ENCODE peak calls at places on chromosomes 5 and 9, in seven cellular contexts. I is astrocyte of the spinal cord, K is choroid plexus epithelial cell, J is gastrocnemius medialis, O is IMR-90, V is mammary epithelial cell, R is ascending aorta. L is an unnamed sample.

GRCh38 chr5:68533051-68533450 is 317.5 kb downstream of the PIK3R1 start:
- DNase-seq in R (no peak), O (no peak), K (no peak), V (no peak), I (no peak), J (no peak), L (no peak)

GRCh38 chr9:90142580-90142979 is 500.0 kb downstream of the DIRAS2 start:
- DNase-seq in R (no peak), I (peak), K (peak), O (peak), V (peak), J (no peak), L (peak)

GRCh38 chr5:60196382-60197113 is 303.0 kb upstream of the PDE4D start:
- DNase-seq in V (peak), K (peak), O (peak), R (peak), J (no peak), I (peak), L (peak)

GRCh38 chr5:168042284-168043080 is 249.0 kb upstream of the WWC1 start:
- DNase-seq in I (no peak), V (no peak), K (no peak), R (no peak), J (no peak), O (no peak), L (no peak)

GRCh38 chr9:20621553-20622329 is 558 bp downstream of the MLLT3 start:
- DNase-seq in I (peak), V (peak), J (peak), K (peak), R (peak), O (peak), L (no peak)

GRCh38 chr5:151075698-151076331 is 5.0 kb downstream of the TNIP1 start:
- DNase-seq in K (no peak), J (peak), V (peak), R (no peak), I (no peak), O (peak), L (peak)

GRCh38 chr9:101457003-101457402 is 21.4 kb upstream of the ALDOB start:
- DNase-seq in V (no peak), J (no peak), O (no peak), I (no peak), K (no peak), R (no peak), L (no peak)

GRCh38 chr5:1883120-1883924 is 597 bp upstream of the IRX4 start:
- DNase-seq in K (no peak), R (no peak), I (no peak), V (peak), J (no peak), O (no peak), L (no peak)

GRCh38 chr9:129402931-129403742 is 217.8 kb downstream of the C9orf50 start:
- DNase-seq in O (no peak), V (no peak), I (no peak), K (no peak), R (no peak), J (no peak), L (no peak)

GRCh38 chr9:125993423-125993935 is 246.3 kb downstream of the PBX3 start:
- DNase-seq in K (no peak), V (no peak), I (no peak), J (no peak), R (no peak), O (no peak), L (no peak)

GRCh38 chr5:107985144-107985543 is 314.4 kb upstream of the EFNA5 start:
- DNase-seq in J (peak), O (no peak), R (no peak), V (no peak), K (no peak), I (no peak), L (peak)

GRCh38 chr5:139481122-139481533 is 1.4 kb downstream of the STING1 start:
- DNase-seq in R (peak), K (no peak), O (no peak), V (no peak), J (no peak), I (no peak), L (peak)

GRCh38 chr9:77848897-77849296 is 182.7 kb downstream of the GNAQ start:
- DNase-seq in J (peak), K (peak), O (peak), I (peak), R (peak), V (peak), L (peak)

GRCh38 chr9:122056484-122056883 is 36.6 kb downstream of the TTLL11 start:
- DNase-seq in J (no peak), K (peak), O (no peak), V (peak), I (no peak), R (no peak), L (peak)

GRCh38 chr5:59709833-59710232 is 183.7 kb downstream of the PDE4D start:
- DNase-seq in I (peak), K (peak), J (no peak), O (peak), R (no peak), V (peak), L (peak)

GRCh38 chr5:119397518-119398380 is 41.9 kb downstream of the TNFAIP8 start:
- DNase-seq in V (peak), K (peak), J (no peak), I (peak), O (peak), R (no peak), L (peak)

GRCh38 chr5:42898760-42899159 is 87.1 kb upstream of the SELENOP start:
- DNase-seq in K (no peak), O (no peak), J (no peak), R (no peak), V (no peak), I (no peak), L (no peak)

GRCh38 chr9:3760031-3760430 is 234.2 kb upstream of the RFX3 start:
- DNase-seq in I (no peak), R (no peak), K (peak), O (peak), V (peak), J (no peak), L (peak)

GRCh38 chr5:55836191-55836590 is 15.0 kb upstream of the IL31RA start:
- DNase-seq in K (no peak), V (no peak), J (no peak), O (no peak), I (no peak), R (no peak), L (no peak)

GRCh38 chr5:35061216-35061615 is 13.5 kb upstream of the AGXT2 start:
- DNase-seq in I (no peak), O (peak), R (no peak), V (no peak), K (peak), J (peak), L (no peak)

GRCh38 chr5:61840354-61840753 is 465.7 kb upstream of the KIF2A start:
- DNase-seq in V (no peak), I (peak), R (no peak), J (no peak), O (no peak), K (peak), L (peak)

GRCh38 chr9:131273146-131273545 is 3.2 kb downstream of the FAM78A start:
- DNase-seq in R (no peak), K (no peak), V (no peak), J (peak), O (no peak), I (no peak), L (no peak)

GRCh38 chr5:10227396-10227795 is 22.3 kb downstream of the ATPSCKMT start:
- DNase-seq in K (peak), R (no peak), J (no peak), V (no peak), I (peak), O (peak), L (no peak)

GRCh38 chr9:14238518-14238917 is 75.4 kb downstream of the NFIB start:
- DNase-seq in V (peak), K (peak), J (no peak), O (peak), I (peak), R (no peak), L (peak)

GRCh38 chr9:122382901-122383850 is 12.4 kb downstream of the PTGS1 start:
- DNase-seq in J (no peak), R (peak), V (no peak), I (no peak), K (peak), O (peak), L (peak)

GRCh38 chr5:5424736-5425135 is 2.3 kb downstream of the ICE1 start:
- DNase-seq in R (no peak), I (peak), O (no peak), K (no peak), V (no peak), J (no peak), L (no peak)

GRCh38 chr9:71506821-71507220 is 261.5 kb downstream of the CEMIP2 start:
- DNase-seq in V (peak), I (peak), O (peak), J (peak), R (no peak), K (peak), L (peak)

DNA sequence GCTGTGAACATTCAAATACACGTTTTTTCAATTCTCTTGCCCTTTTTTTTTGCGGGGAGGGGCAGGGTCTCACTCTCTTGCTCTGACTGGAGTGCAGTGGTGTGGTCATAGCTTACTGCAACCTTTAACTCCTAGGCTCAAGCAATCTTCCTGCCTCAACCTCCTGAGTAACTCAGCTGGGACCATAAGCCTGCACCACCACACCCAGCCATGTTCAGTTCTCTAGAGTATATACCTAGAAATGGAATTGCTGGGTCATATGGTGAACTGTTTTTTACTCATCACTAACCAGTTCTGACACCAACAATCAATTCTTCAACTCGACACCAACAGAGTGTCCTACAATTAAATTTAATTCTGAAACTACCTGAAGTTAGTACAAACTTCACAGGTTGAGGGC is 85.5 kb upstream of the ZNF169 start:
- DNase-seq in O (no peak), R (no peak), K (no peak), J (no peak), V (no peak), I (no peak), L (no peak)
- H3K4me3 ChIP-seq in O (no peak), R (no peak), K (no peak), J (no peak), V (no peak), I (no peak), L (no peak)

DNA sequence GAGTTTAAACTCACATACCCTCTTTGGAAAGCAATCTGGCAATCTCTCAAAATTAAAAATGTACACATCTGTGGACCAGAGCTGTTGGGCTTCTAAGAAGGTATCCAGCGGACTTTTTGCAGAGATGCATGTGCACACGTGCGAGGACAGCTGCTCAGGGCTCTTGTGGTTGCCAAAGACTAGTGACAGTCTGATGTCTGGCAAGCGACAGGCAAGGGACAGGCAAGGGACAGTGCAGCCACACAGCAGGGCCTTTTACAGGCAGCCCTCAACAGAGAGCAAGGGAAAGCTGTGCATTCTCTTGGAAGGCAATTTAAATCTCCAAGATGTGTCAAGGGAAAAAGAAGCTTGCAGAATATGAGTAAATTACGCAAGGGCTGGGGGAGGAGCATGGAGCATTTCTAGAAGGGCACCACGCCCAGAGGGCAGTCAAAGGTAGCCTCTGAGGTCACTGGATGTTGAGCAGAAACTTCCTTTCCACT is 9.2 kb downstream of the GFPT2 start:
- DNase-seq in K (peak), I (peak), J (peak), R (no peak), O (no peak), V (no peak), L (peak)
- H3K4me3 ChIP-seq in K (no peak), I (no peak), J (no peak), R (no peak), O (no peak), V (no peak), L (no peak)

GRCh38 chr5:22593592-22593991 is 259.6 kb downstream of the CDH12 start:
- DNase-seq in J (no peak), V (no peak), K (no peak), R (no peak), O (no peak), I (no peak), L (no peak)
- H3K4me3 ChIP-seq in J (no peak), V (no peak), K (no peak), R (no peak), O (no peak), I (no peak), L (no peak)

GRCh38 chr9:109319072-109319630 is 1.7 kb downstream of the EPB41L4B start:
- DNase-seq in R (no peak), O (no peak), J (no peak), V (no peak), K (no peak), I (peak), L (peak)
- H3K4me3 ChIP-seq in R (peak), O (no peak), J (peak), V (peak), K (peak), I (peak), L (peak)